ENCODE peak calls at places on chromosomes 1 and 21, in six cellular contexts. J is heart left ventricle, N is esophagus squamous epithelium, O is fibroblast of lung, B is neural progenitor cell, S is WERI-Rb-1. T is an unnamed sample.

GRCh38 chr1:53532912-53533311 is 73.7 kb downstream of the DMRTB1 start:
- DNase-seq in O (no peak), B (no peak), J (no peak), N (no peak), S (no peak), T (no peak)

GRCh38 chr1:211236633-211237321 is 22.4 kb upstream of the RCOR3 start:
- DNase-seq in J (no peak), S (no peak), O (no peak), B (no peak), N (no peak), T (no peak)

GRCh38 chr1:226722240-226722900 is 16.7 kb downstream of the ITPKB start:
- DNase-seq in J (no peak), S (no peak), B (no peak), N (no peak), O (no peak), T (peak; percentile 17)

GRCh38 chr1:36232212-36233031 is 8.2 kb downstream of the THRAP3 start:
- DNase-seq in N (no peak), O (no peak), B (no peak), J (no peak), S (no peak), T (no peak)

GRCh38 chr1:56617141-56617540 is 28.0 kb upstream of the PRKAA2 start:
- DNase-seq in N (no peak), B (peak; percentile 17), S (no peak), O (peak; percentile 71), J (no peak), T (no peak)

GRCh38 chr21:36127250-36127904 is 7.5 kb upstream of the CBR3 start:
- DNase-seq in B (no peak), N (no peak), S (no peak), O (no peak), J (no peak), T (no peak)

GRCh38 chr21:35084869-35085268 is 35.8 kb upstream of the RUNX1 start:
- DNase-seq in O (peak; percentile 91), B (no peak), N (no peak), J (no peak), S (no peak), T (no peak)

GRCh38 chr1:172390243-172390619 is 30.3 kb upstream of the C1orf105 start:
- DNase-seq in S (no peak), J (peak; percentile 21), N (no peak), O (no peak), B (no peak), T (no peak)

GRCh38 chr1:185733818-185734709 is at the start of gene HMCN1:
- DNase-seq in B (peak; percentile 91), O (peak; percentile 53), J (peak; percentile 83), N (no peak), S (peak; percentile 64), T (peak; percentile 15)

GRCh38 chr21:28632718-28633408 is 359.8 kb downstream of the LTN1 start:
- DNase-seq in N (no peak), S (no peak), J (no peak), O (peak; percentile 55), B (peak; percentile 50), T (no peak)

GRCh38 chr21:44532165-44532564 is 7.8 kb downstream of the KRTAP10-1 start:
- DNase-seq in J (no peak), N (no peak), S (no peak), B (no peak), O (no peak), T (no peak)

GRCh38 chr1:205965039-205965630 is 21.9 kb upstream of the SLC26A9 start:
- DNase-seq in B (peak; percentile 62), J (no peak), N (no peak), O (no peak), S (no peak), T (no peak)

GRCh38 chr1:159172599-159173291 is 1.3 kb downstream of the CADM3 start:
- DNase-seq in O (no peak), N (no peak), S (no peak), B (peak; percentile 69), J (peak; percentile 30), T (no peak)

GRCh38 chr1:219518168-219518905 is 94.6 kb downstream of the ZC3H11B start:
- DNase-seq in S (no peak), N (no peak), B (no peak), O (no peak), J (no peak), T (no peak)

GRCh38 chr1:7366955-7367665 is 404.0 kb upstream of the VAMP3 start:
- DNase-seq in B (no peak), N (no peak), S (no peak), O (no peak), J (peak; percentile 57), T (no peak)

GRCh38 chr1:9766759-9767442 is 56.9 kb downstream of the CLSTN1 start:
- DNase-seq in B (no peak), N (no peak), J (no peak), S (no peak), O (peak; percentile 92), T (no peak)

GRCh38 chr1:1024421-1025415 is 4.8 kb downstream of the AGRN start:
- DNase-seq in S (no peak), B (peak; percentile 79), N (no peak), O (no peak), J (no peak), T (no peak)

GRCh38 chr21:17782051-17782450 is 37.1 kb downstream of the C21orf91 start:
- DNase-seq in B (no peak), J (no peak), O (no peak), S (no peak), N (no peak), T (no peak)

GRCh38 chr1:153832293-153832692 is 57.1 kb downstream of the SLC27A3 start:
- DNase-seq in N (no peak), O (no peak), S (no peak), J (no peak), B (no peak), T (no peak)

GRCh38 chr1:31111290-31111951 is 45.9 kb upstream of the PUM1 start:
- DNase-seq in J (peak; percentile 50), B (peak; percentile 72), N (no peak), S (no peak), O (peak; percentile 62), T (no peak)

GRCh38 chr1:115428676-115429075 is 90.6 kb upstream of the NGF start:
- DNase-seq in O (no peak), N (no peak), J (no peak), S (no peak), B (no peak), T (no peak)

DNA sequence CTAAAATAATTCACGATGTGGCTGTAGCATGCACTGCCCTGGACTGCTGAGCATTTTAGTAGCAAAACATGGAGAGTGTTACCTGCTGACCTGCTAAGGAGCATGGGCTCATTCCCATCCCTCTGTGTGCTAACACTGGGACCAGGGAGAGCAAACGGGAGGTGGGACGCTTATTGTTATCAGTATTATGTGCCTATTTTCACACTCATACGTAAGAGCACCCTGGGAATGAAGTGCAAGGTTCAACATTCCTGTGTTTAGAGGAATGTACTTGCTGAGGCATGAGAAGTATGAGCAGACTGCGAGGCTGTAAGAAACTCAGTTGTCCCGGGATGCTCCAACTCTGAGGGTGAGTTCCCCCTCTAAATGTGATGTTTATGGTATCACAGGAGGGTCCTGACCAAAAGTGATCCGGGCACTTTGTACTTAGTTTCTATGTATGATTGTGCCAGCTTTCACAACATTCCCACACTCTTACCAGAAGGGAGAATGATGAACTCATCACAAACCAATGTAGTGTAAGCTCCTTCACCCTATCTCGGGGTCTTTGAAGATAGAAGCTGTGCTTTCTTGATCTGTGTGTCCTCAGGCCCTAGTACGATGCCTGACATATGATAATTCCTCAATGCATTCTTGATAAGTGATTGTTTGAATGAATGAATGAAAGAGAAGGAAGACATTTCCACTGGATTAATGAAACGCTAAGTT is 164.8 kb downstream of the KCNJ6 start:
- DNase-seq in S (no peak), N (no peak), B (no peak), J (peak; percentile 58), O (no peak), T (no peak)
- H3K27me3 ChIP-seq in S (no peaks in the 10 kb centered on the region), N (no peaks in the 10 kb centered on the region), B (no peaks in the 10 kb centered on the region), J (no peaks in the 10 kb centered on the region), O (peaks cover 6% of the 10 kb centered on the region), T (no peaks in the 10 kb centered on the region)

DNA sequence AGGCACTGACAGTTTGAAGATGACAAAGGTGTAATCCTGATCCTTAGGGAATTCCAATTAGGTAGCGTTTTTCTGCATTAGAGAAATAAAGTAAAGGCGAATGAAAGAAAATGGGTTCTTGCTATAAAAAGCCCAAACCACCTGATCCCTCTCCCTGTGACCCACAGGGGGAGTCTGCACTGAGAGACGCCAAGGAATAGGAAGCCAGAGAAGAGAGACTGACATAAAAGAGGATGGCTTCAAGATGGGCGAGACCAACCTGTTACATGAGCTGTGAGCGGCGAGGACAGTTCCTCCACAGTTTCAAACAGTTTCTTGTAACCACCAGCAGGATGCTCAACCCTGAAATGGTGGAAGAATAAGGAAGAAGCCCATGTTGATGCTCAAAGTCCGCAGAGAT is 1.4 kb downstream of the RPE65 start:
- DNase-seq in J (no peak), N (no peak), S (no peak), B (no peak), O (no peak), T (no peak)
- TF ChIP-seq CTCF in J (no peak), N (no peak), S (no peak), B (peak; percentile 26), O (no peak), T (no peak)

DNA sequence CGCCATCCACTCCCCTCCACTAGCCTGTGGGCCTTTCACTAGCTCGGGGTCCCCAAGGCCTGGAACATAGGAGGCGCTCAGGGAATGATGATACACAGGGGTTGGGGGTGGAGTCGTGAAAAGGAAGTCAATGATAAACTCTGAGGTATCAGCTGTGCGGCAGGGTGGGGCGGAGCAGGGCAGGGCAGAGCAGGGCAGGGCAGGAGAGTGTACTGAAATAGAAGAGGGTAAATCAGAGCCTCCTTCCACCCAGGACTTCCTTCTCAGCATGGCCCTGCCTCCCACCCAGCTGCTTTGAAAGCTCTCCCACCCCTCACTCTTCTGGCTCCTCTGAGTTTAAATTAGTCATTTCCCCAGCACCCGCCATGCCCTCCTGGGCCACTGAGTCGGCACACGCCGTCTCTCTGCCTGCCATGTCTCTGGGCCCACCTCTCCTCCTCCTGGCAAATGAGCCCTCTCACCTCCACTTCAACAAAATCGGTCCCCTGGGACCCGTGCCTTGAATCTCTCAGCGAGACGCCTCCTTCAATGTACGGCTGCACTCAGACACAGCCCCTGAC is 16.9 kb downstream of the CAPZB start:
- DNase-seq in S (no peak), J (peak; percentile 59), O (no peak), B (no peak), N (no peak), T (peak; percentile 83)
- H3K27ac ChIP-seq in S (no peak overlapping the region), J (peak overlapping the region; percentile 57), O (no peak overlapping the region), B (no peak overlapping the region), N (peak overlapping the region; percentile 85), T (peak overlapping the region; percentile 47)

DNA sequence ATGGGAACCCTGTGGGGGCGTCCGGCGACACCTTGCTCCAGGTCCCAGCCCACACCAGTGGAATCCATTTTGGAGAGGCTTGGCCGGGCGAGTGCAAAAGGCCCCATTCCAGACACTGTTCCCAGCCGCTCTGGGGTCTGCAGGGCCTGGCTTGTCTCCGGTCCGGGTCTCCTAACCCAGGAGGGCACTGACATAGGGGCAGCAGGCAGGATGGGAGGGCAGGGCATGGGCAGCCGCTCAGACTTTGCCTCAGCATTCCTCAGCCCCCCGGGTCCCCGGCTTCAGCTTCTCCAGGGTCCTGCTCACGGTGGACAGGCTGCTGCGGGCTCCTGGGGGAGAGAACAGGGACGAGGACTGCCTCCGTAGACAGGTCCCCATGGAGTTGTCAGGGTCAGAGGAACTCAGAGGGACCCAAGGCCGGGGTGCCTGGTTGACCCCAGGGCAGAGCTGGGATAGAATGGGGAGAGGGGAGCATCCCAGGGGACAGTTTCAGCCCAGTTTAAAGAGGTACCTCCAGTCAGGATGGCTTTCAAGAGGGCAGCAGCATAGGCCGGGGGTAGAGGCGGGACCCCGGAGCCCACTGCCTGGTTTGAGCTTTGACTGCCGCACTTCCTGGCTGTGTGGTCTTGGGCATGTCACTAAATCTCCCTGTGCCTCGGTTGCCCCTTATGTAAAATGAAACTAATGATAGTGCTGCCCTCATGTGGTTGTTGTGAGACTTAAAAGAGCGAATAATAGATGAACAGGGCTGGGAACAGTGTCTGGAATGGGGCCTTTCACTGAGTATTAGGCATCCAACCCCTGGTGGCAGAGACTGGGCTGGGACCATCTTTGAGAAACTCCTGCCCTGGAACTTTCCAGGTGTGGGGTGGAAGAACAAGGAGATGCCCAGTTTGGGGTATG is 3.7 kb downstream of the KNCN start:
- DNase-seq in J (peak; percentile 22), B (peak; percentile 78), O (peak; percentile 60), N (no peak), S (no peak), T (no peak)
- H3K27me3 ChIP-seq in J (peaks cover 22% of the 10 kb centered on the region), B (peaks cover 52% of the 10 kb centered on the region), O (peaks cover 43% of the 10 kb centered on the region), N (peaks cover 9% of the 10 kb centered on the region), S (no peaks in the 10 kb centered on the region), T (peaks cover 9% of the 10 kb centered on the region)

T was measured in CD8-positive, alpha-beta T cell.